ENCODE peak calls at places on chromosomes 6 and 20, in nine cellular contexts. D is nucleus accumbens; V is stimulated activated CD4-positive, alpha-beta T cell treated with anti-CD3 and anti-CD28 coated beads, Interleukin-12 subunit alpha, Interleukin-12 subunit beta, amount 100 ng/mL, for 4 hours; J is HTR-8/SVneo; Q is SW 1271; O is AG09309; F is effector CD4-positive, alpha-beta T cell; S is activated effector memory CD4-positive, alpha-beta T cell treated with anti-CD3 and anti-CD28 coated beads, Interleukin-2, amount 50 U/mL, for 16 hours; M is C1 segment of cervical spinal cord. R is an unnamed sample.

GRCh38 chr6:39980839-39981580 is 46.7 kb upstream of the MOCS1 start:
- DNase-seq in D (no peak), V (no peak), J (peak), Q (peak), O (peak), F (no peak), S (no peak), M (no peak), R (peak)

GRCh38 chr6:20729086-20729485 is 194.8 kb downstream of the CDKAL1 start:
- DNase-seq in D (no peak), V (no peak), J (no peak), Q (no peak), O (no peak), F (no peak), S (no peak), M (no peak), R (no peak)

GRCh38 chr6:133549252-133549925 is 308.2 kb downstream of the EYA4 start:
- DNase-seq in D (no peak), V (no peak), J (no peak), Q (no peak), O (no peak), F (no peak), S (no peak), M (no peak), R (no peak)

GRCh38 chr20:13119583-13119982 is 101.5 kb upstream of the ISM1 start:
- DNase-seq in D (no peak), V (peak), J (peak), Q (peak), O (peak), F (peak), S (no peak), M (peak), R (peak)

GRCh38 chr6:20939161-20939775 is 405.0 kb downstream of the CDKAL1 start:
- DNase-seq in D (no peak), V (no peak), J (no peak), Q (no peak), O (no peak), F (no peak), S (no peak), M (no peak), R (no peak)

GRCh38 chr6:43043310-43043709 is 10.3 kb downstream of the CUL7 start:
- DNase-seq in D (no peak), V (no peak), J (no peak), Q (no peak), O (no peak), F (no peak), S (no peak), M (no peak), R (no peak)

GRCh38 chr6:42519779-42520178 is 44.0 kb upstream of the UBR2 start:
- DNase-seq in D (no peak), V (no peak), J (no peak), Q (no peak), O (no peak), F (no peak), S (no peak), M (no peak), R (no peak)

GRCh38 chr20:37319120-37319717 is 26.7 kb upstream of the SRC start:
- DNase-seq in D (no peak), V (no peak), J (no peak), Q (no peak), O (no peak), F (no peak), S (peak), M (no peak), R (no peak)

GRCh38 chr6:19692506-19693298 is 144.5 kb upstream of the ID4 start:
- DNase-seq in D (no peak), V (no peak), J (no peak), Q (no peak), O (no peak), F (no peak), S (no peak), M (no peak), R (no peak)

GRCh38 chr6:150238294-150238693 is 95.5 kb downstream of the PPP1R14C start:
- DNase-seq in D (no peak), V (no peak), J (no peak), Q (no peak), O (no peak), F (no peak), S (no peak), M (no peak), R (no peak)

GRCh38 chr6:28211840-28212509 is 13.1 kb upstream of the ZSCAN9 start:
- DNase-seq in D (no peak), V (no peak), J (no peak), Q (no peak), O (no peak), F (no peak), S (no peak), M (no peak), R (no peak)

GRCh38 chr20:2387180-2387577 is 6.5 kb downstream of the TGM6 start:
- DNase-seq in D (no peak), V (peak), J (peak), Q (peak), O (no peak), F (no peak), S (peak), M (no peak), R (no peak)

GRCh38 chr20:64084209-64085152 is at the start of gene LKAAEAR1:
- DNase-seq in D (no peak), V (no peak), J (no peak), Q (no peak), O (no peak), F (no peak), S (no peak), M (no peak), R (no peak)

GRCh38 chr6:37160922-37161778 is 8.8 kb upstream of the PIM1 start:
- DNase-seq in D (no peak), V (no peak), J (no peak), Q (no peak), O (peak), F (no peak), S (no peak), M (no peak), R (no peak)

GRCh38 chr6:22519237-22519636 is 50.1 kb upstream of the HDGFL1 start:
- DNase-seq in D (no peak), V (no peak), J (no peak), Q (no peak), O (no peak), F (no peak), S (no peak), M (no peak), R (no peak)

GRCh38 chr6:39824030-39824926 is 32.1 kb downstream of the DAAM2 start:
- DNase-seq in D (no peak), V (no peak), J (no peak), Q (no peak), O (no peak), F (no peak), S (no peak), M (no peak), R (no peak)

GRCh38 chr20:10387686-10388085 is 46.3 kb downstream of the MKKS start:
- DNase-seq in D (no peak), V (no peak), J (no peak), Q (no peak), O (no peak), F (no peak), S (no peak), M (no peak), R (no peak)

GRCh38 chr6:43247115-43247999 is 4.1 kb downstream of the TTBK1 start:
- DNase-seq in D (peak), V (peak), J (peak), Q (peak), O (no peak), F (peak), S (peak), M (peak), R (no peak)

GRCh38 chr20:17609978-17610377 is 40.1 kb downstream of the DSTN start:
- DNase-seq in D (no peak), V (no peak), J (no peak), Q (no peak), O (no peak), F (no peak), S (no peak), M (no peak), R (no peak)

GRCh38 chr6:52877168-52877567 is 32.3 kb downstream of the GSTA3 start:
- DNase-seq in D (no peak), V (no peak), J (peak), Q (peak), O (peak), F (no peak), S (no peak), M (no peak), R (peak)

GRCh38 chr6:5851261-5851757 is 155.4 kb downstream of the NRN1 start:
- DNase-seq in D (peak), V (peak), J (no peak), Q (no peak), O (no peak), F (peak), S (peak), M (peak), R (no peak)

GRCh38 chr6:38776515-38776914 is 61.4 kb downstream of the DNAH8 start:
- DNase-seq in D (no peak), V (no peak), J (peak), Q (peak), O (no peak), F (no peak), S (no peak), M (no peak), R (peak)

GRCh38 chr6:44219053-44219814 is 2.5 kb downstream of the MYMX start:
- DNase-seq in D (peak), V (no peak), J (peak), Q (peak), O (no peak), F (no peak), S (peak), M (peak), R (peak)

GRCh38 chr20:11389188-11389587 is 528.5 kb upstream of the BTBD3 start:
- DNase-seq in D (no peak), V (no peak), J (no peak), Q (no peak), O (no peak), F (no peak), S (no peak), M (no peak), R (no peak)

R was measured in amniotic stem cell.